ENCODE peak calls at places on chromosomes 7 and 10, in five cellular contexts. One of them, this sample, is unnamed.
A peak's percentile ranks its signal among the peaks of the same experiment; 100 is the strongest.

GRCh38 chr10:70323143-70323696 is 39.4 kb upstream of the NPFFR1 start:
- DNase-seq in H9: no peak
- DNase-seq in hepatocyte: no peak
- DNase-seq in nephron progenitor cell: no peak
- DNase-seq in left lung: no peak
- DNase-seq in this sample: no peak

GRCh38 chr10:84256510-84257342 is 11.9 kb downstream of the RGR start:
- DNase-seq in H9: peak; percentile 82
- DNase-seq in hepatocyte: peak; percentile 44
- DNase-seq in nephron progenitor cell: peak; percentile 75
- DNase-seq in left lung: peak; percentile 78
- DNase-seq in this sample: no peak

GRCh38 chr10:26199841-26200240 is 16.7 kb upstream of the GAD2 start:
- DNase-seq in H9: no peak
- DNase-seq in hepatocyte: no peak
- DNase-seq in nephron progenitor cell: no peak
- DNase-seq in left lung: no peak
- DNase-seq in this sample: no peak

GRCh38 chr7:47581821-47582747 is at the start of gene TNS3:
- DNase-seq in H9: peak; percentile 66
- DNase-seq in hepatocyte: peak; percentile 85
- DNase-seq in nephron progenitor cell: peak; percentile 75
- DNase-seq in left lung: peak; percentile 85
- DNase-seq in this sample: no peak

GRCh38 chr7:128084896-128085608 is 53.8 kb upstream of the LRRC4 start:
- DNase-seq in H9: no peak
- DNase-seq in hepatocyte: no peak
- DNase-seq in nephron progenitor cell: no peak
- DNase-seq in left lung: no peak
- DNase-seq in this sample: no peak

GRCh38 chr10:129531969-129532660 is 65.1 kb downstream of the MGMT start:
- DNase-seq in H9: no peak
- DNase-seq in hepatocyte: no peak
- DNase-seq in nephron progenitor cell: no peak
- DNase-seq in left lung: no peak
- DNase-seq in this sample: no peak

GRCh38 chr7:142391191-142391992 is 133.5 kb upstream of the PRSS58 start:
- DNase-seq in H9: peak; percentile 76
- DNase-seq in hepatocyte: peak; percentile 30
- DNase-seq in nephron progenitor cell: peak; percentile 70
- DNase-seq in left lung: no peak
- DNase-seq in this sample: no peak

GRCh38 chr7:6256709-6257535 is 15.5 kb downstream of the CYTH3 start:
- DNase-seq in H9: no peak
- DNase-seq in hepatocyte: peak; percentile 28
- DNase-seq in nephron progenitor cell: no peak
- DNase-seq in left lung: no peak
- DNase-seq in this sample: no peak

GRCh38 chr10:64760371-64760770 is 1239.2 kb downstream of the REEP3 start:
- DNase-seq in H9: no peak
- DNase-seq in hepatocyte: peak; percentile 21
- DNase-seq in nephron progenitor cell: no peak
- DNase-seq in left lung: no peak
- DNase-seq in this sample: no peak

GRCh38 chr10:7301039-7301768 is 109.6 kb downstream of the SFMBT2 start:
- DNase-seq in H9: peak; percentile 69
- DNase-seq in hepatocyte: peak; percentile 24
- DNase-seq in nephron progenitor cell: peak; percentile 37
- DNase-seq in left lung: no peak
- DNase-seq in this sample: no peak

GRCh38 chr10:95264227-95265051 is 26.4 kb downstream of the PDLIM1 start:
- DNase-seq in H9: peak; percentile 73
- DNase-seq in hepatocyte: no peak
- DNase-seq in nephron progenitor cell: no peak
- DNase-seq in left lung: no peak
- DNase-seq in this sample: no peak

GRCh38 chr10:68992721-68993440 is 4.3 kb downstream of the KIFBP start:
- DNase-seq in H9: no peak
- DNase-seq in hepatocyte: peak; percentile 45
- DNase-seq in nephron progenitor cell: no peak
- DNase-seq in left lung: no peak
- DNase-seq in this sample: no peak

GRCh38 chr10:103069453-103070331 is 123.4 kb downstream of the NT5C2 start:
- DNase-seq in H9: peak; percentile 69
- DNase-seq in hepatocyte: peak; percentile 85
- DNase-seq in nephron progenitor cell: peak; percentile 69
- DNase-seq in left lung: peak; percentile 76
- DNase-seq in this sample: peak; percentile 74

GRCh38 chr7:102830206-102830605 is 81.4 kb downstream of the FAM185A start:
- DNase-seq in H9: no peak
- DNase-seq in hepatocyte: no peak
- DNase-seq in nephron progenitor cell: no peak
- DNase-seq in left lung: no peak
- DNase-seq in this sample: no peak

GRCh38 chr7:65938336-65938895 is 43.6 kb downstream of the GUSB start:
- DNase-seq in H9: no peak
- DNase-seq in hepatocyte: no peak
- DNase-seq in nephron progenitor cell: no peak
- DNase-seq in left lung: no peak
- DNase-seq in this sample: no peak

GRCh38 chr10:59753267-59753666 is at the start of gene MRLN:
- DNase-seq in H9: no peak
- DNase-seq in hepatocyte: no peak
- DNase-seq in nephron progenitor cell: no peak
- DNase-seq in left lung: no peak
- DNase-seq in this sample: no peak

GRCh38 chr7:36966636-36967035 is 242.3 kb upstream of the AOAH start:
- DNase-seq in H9: no peak
- DNase-seq in hepatocyte: no peak
- DNase-seq in nephron progenitor cell: no peak
- DNase-seq in left lung: no peak
- DNase-seq in this sample: no peak

GRCh38 chr7:48424731-48425130 is 253.5 kb downstream of the ABCA13 start:
- DNase-seq in H9: no peak
- DNase-seq in hepatocyte: peak; percentile 44
- DNase-seq in nephron progenitor cell: peak; percentile 15
- DNase-seq in left lung: no peak
- DNase-seq in this sample: no peak

GRCh38 chr10:11866199-11866925 is 43.2 kb downstream of the PROSER2 start:
- DNase-seq in H9: no peak
- DNase-seq in hepatocyte: no peak
- DNase-seq in nephron progenitor cell: no peak
- DNase-seq in left lung: no peak
- DNase-seq in this sample: no peak

GRCh38 chr10:84235096-84235495 is 6.2 kb downstream of the LRIT1 start:
- DNase-seq in H9: no peak
- DNase-seq in hepatocyte: no peak
- DNase-seq in nephron progenitor cell: no peak
- DNase-seq in left lung: no peak
- DNase-seq in this sample: no peak

GRCh38 chr7:137449016-137449415 is 105.5 kb upstream of the PTN start:
- DNase-seq in H9: no peak
- DNase-seq in hepatocyte: no peak
- DNase-seq in nephron progenitor cell: no peak
- DNase-seq in left lung: no peak
- DNase-seq in this sample: no peak

GRCh38 chr7:137453356-137453755 is 109.8 kb upstream of the PTN start:
- DNase-seq in H9: no peak
- DNase-seq in hepatocyte: no peak
- DNase-seq in nephron progenitor cell: no peak
- DNase-seq in left lung: no peak
- DNase-seq in this sample: no peak

GRCh38 chr7:137458399-137458798 is 114.9 kb upstream of the PTN start:
- DNase-seq in H9: no peak
- DNase-seq in hepatocyte: no peak
- DNase-seq in nephron progenitor cell: no peak
- DNase-seq in left lung: no peak
- DNase-seq in this sample: no peak

DNA sequence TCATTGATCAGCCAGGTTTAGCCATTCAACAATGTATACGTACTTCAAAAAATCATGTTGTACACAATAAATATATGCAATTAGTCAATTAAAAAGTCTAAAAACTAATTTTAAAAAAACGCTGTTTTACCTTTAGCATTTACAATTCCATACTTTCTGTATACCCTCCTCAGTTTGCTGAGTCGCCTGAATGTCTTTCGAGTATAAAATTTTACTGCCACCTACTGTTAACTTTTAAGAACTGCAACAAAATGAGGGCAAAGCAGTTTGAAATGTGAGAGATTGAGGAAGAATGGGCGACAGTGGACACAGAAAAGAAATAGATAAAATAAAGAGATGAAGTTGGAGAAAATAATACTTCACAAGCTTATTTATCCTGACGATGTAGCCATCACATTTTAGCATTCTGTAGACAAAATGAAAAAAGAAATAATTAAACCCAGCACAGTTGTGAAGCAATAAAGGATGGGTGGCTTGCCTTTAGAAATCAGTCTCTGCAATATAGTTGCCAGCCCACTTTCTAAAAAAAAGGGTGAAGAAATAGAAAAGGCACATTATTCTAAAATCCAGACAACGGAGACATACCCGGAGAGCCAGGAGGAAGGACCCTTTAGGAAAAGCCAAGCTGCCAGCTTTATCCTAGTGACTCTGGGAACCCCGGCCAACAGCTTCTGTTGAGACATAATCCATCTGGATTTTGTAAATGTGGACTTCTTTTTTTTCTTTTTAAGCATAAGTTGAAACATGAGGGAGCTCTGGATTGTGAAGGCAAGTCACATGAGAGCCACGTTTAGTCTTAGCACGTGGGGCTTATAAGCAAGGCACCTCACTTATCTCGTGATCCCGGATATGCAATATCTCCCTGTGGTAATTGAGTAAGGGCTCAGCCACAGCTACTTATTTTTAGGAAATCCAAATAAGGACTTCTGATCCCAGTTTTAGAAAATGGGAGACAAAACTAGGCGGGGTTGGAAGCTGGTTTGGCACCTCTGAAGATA is 110.9 kb upstream of the PTN start:
- DNase-seq in H9: no peak
- DNase-seq in hepatocyte: peak; percentile 63
- DNase-seq in nephron progenitor cell: peak; percentile 10
- DNase-seq in left lung: no peak
- DNase-seq in this sample: no peak
- TF ChIP-seq CTCF in H9: peak; percentile 79
- TF ChIP-seq CTCF in hepatocyte: peak; percentile 79
- TF ChIP-seq CTCF in nephron progenitor cell: peak; percentile 71
- TF ChIP-seq CTCF in left lung: peak; percentile 68
- TF ChIP-seq CTCF in this sample: peak; percentile 69

DNA sequence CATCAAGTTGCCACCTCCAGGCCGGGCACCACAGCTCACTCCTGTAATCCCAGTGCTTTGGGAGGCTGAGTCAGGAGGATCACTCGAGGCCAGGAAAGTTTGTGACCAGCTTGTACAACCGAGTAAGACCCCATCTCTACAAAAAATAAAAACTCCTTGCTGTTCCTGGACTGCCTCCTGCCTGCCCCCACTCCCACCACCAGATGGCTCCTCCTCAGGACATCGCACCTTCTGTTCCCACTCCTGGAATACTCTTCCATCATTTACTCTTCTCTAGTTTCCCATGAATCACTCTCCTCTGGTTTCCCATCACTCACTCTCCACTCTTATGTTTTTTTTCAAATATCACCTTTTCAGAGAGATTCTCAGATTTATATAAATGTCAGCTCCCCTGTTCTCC is 540.7 kb downstream of the CALN1 start:
- DNase-seq in H9: no peak
- DNase-seq in hepatocyte: no peak
- DNase-seq in nephron progenitor cell: no peak
- DNase-seq in left lung: no peak
- DNase-seq in this sample: no peak
- TF ChIP-seq CTCF in H9: peak; percentile 63
- TF ChIP-seq CTCF in hepatocyte: peak; percentile 27
- TF ChIP-seq CTCF in nephron progenitor cell: no peak
- TF ChIP-seq CTCF in left lung: no peak
- TF ChIP-seq CTCF in this sample: peak; percentile 16

DNA sequence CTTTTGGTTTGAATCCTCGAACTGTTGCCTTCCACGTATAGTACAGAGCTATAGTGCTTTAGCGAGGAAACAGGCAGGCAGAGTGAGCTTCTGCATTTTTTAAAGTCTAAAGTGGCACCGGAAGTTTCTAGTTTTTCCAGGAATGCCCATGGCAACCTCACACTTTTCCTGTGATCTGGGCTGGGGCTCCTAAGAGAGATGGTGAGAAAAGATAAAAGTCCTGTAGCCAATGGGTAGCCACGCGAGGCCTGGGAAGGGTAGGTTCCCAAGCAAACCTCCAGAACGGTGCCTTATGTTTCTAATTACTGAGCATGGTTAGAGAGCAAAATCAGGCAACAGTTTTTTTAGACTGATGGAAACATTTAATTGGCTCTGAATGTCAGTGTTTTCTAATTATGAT is 76.7 kb downstream of the CALD1 start:
- DNase-seq in H9: no peak
- DNase-seq in hepatocyte: no peak
- DNase-seq in nephron progenitor cell: no peak
- DNase-seq in left lung: no peak
- DNase-seq in this sample: no peak
- TF ChIP-seq CTCF in H9: no peak
- TF ChIP-seq CTCF in hepatocyte: no peak
- TF ChIP-seq CTCF in nephron progenitor cell: no peak
- TF ChIP-seq CTCF in left lung: no peak
- TF ChIP-seq CTCF in this sample: no peak

DNA sequence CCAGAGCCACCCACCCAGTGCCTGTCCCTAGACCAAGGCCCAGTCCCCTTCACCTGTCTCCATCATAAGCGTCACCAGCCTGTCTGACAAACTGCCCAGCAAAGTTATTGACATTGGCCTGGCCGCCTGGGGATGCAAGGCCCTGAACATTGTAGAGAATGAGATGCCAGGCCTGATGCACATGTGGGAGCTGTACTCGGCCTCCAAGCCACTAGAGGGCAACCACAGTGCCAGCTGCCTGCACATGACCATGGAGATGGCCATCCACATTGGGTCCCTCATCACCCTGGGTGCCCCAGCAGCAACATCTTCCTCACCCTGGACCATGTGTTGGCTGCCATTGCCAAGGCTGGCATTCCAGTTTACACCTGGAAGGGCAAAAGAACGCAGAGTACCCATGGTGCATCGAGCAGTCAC is 63.7 kb upstream of the ANTXRL start:
- DNase-seq in H9: peak; percentile 24
- DNase-seq in hepatocyte: no peak
- DNase-seq in nephron progenitor cell: no peak
- DNase-seq in left lung: no peak
- DNase-seq in this sample: no peak
- TF ChIP-seq CTCF in H9: peak; percentile 44
- TF ChIP-seq CTCF in hepatocyte: no peak
- TF ChIP-seq CTCF in nephron progenitor cell: no peak
- TF ChIP-seq CTCF in left lung: no peak
- TF ChIP-seq CTCF in this sample: no peak

DNA sequence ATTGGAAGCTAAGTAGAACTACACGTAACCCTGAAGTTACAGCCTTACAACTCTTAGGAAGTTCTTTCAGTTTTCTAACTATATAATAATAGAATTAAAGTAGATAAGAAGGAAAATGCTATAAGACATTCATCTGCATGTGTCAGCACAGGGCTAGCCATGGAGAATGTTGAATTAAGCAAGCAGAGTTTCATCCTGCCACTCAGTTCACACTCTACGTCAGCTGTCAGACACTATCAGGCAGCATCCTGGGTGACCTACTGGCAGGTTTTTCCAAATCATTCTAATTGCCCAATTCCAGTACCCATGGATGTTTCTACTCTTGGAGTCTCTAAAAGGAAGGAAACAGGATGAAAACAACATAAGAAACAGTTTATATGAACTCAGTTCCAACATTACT is 45.0 kb upstream of the LRRTM3 start:
- DNase-seq in H9: no peak
- DNase-seq in hepatocyte: no peak
- DNase-seq in nephron progenitor cell: no peak
- DNase-seq in left lung: no peak
- DNase-seq in this sample: no peak
- TF ChIP-seq CTCF in H9: no peak
- TF ChIP-seq CTCF in hepatocyte: no peak
- TF ChIP-seq CTCF in nephron progenitor cell: no peak
- TF ChIP-seq CTCF in left lung: no peak
- TF ChIP-seq CTCF in this sample: no peak